ENCODE peak calls at places on chromosomes 2 and 18, in nine cellular contexts. V is iPS-NIHi11, H is T-cell, O is heart left ventricle, I is AG10803, G is lower lobe of right lung, U is memory B cell, J is NCI-H345, Y is amniotic stem cell. D is an unnamed sample.

GRCh38 chr18:2222270-2223185 is 348.8 kb downstream of the METTL4 start:
- DNase-seq in I (no peak), G (no peak), H (no peak), U (no peak), Y (no peak), O (no peak), V (no peak), J (no peak), D (no peak)

GRCh38 chr2:134075204-134075603 is 178.7 kb upstream of the MGAT5 start:
- DNase-seq in H (no peak), G (no peak), U (no peak), J (no peak), Y (no peak), I (no peak), V (no peak), O (no peak), D (no peak)

GRCh38 chr2:152166633-152167032 is 8.9 kb downstream of the STAM2 start:
- DNase-seq in U (no peak), I (peak; percentile 20), J (no peak), Y (peak; percentile 49), O (no peak), H (no peak), G (no peak), V (no peak), D (no peak)

GRCh38 chr2:3505771-3506170 is 13.6 kb downstream of the ADI1 start:
- DNase-seq in H (no peak), J (no peak), G (no peak), Y (no peak), I (no peak), U (no peak), O (no peak), V (no peak), D (no peak)

GRCh38 chr2:18536100-18536499 is 24.4 kb downstream of the RDH14 start:
- DNase-seq in I (peak; percentile 51), G (no peak), O (no peak), J (no peak), H (no peak), U (no peak), Y (no peak), V (no peak), D (no peak)

GRCh38 chr18:48979944-48980890 is 29.5 kb upstream of the SMAD7 start:
- DNase-seq in Y (no peak), V (no peak), O (no peak), U (no peak), I (peak; percentile 28), H (no peak), G (no peak), J (no peak), D (no peak)

GRCh38 chr2:156430978-156431358 is 5.2 kb upstream of the GPD2 start:
- DNase-seq in J (no peak), U (no peak), H (no peak), I (peak; percentile 63), Y (no peak), G (no peak), V (peak; percentile 20), O (no peak), D (no peak)

GRCh38 chr2:18611184-18611583 is 21.8 kb upstream of the NT5C1B start:
- DNase-seq in H (no peak), G (no peak), O (no peak), J (no peak), U (no peak), Y (no peak), V (no peak), I (no peak), D (no peak)

GRCh38 chr2:224948859-224949258 is 93.4 kb downstream of the DOCK10 start:
- DNase-seq in U (no peak), Y (peak; percentile 33), I (peak; percentile 58), O (no peak), V (no peak), H (no peak), G (no peak), J (no peak), D (no peak)

GRCh38 chr2:10369269-10370255 is 66.9 kb downstream of the HPCAL1 start:
- DNase-seq in G (peak; percentile 85), O (no peak), J (no peak), V (no peak), H (no peak), I (no peak), Y (no peak), U (no peak), D (no peak)

GRCh38 chr18:45449761-45450227 is 165.5 kb upstream of the SLC14A2 start:
- DNase-seq in V (no peak), Y (no peak), O (peak; percentile 26), I (peak; percentile 64), H (no peak), G (peak; percentile 49), U (no peak), J (peak; percentile 61), D (no peak)

GRCh38 chr18:66440433-66440832 is 163.5 kb downstream of the CDH19 start:
- DNase-seq in U (no peak), H (no peak), O (no peak), I (no peak), J (no peak), V (no peak), Y (no peak), G (peak; percentile 34), D (no peak)

GRCh38 chr18:58540381-58540943 is 88.4 kb downstream of the ALPK2 start:
- DNase-seq in H (no peak), Y (no peak), J (no peak), U (no peak), I (no peak), O (no peak), V (no peak), G (no peak), D (no peak)

GRCh38 chr2:25201265-25201664 is 32.9 kb upstream of the POMC start:
- DNase-seq in G (no peak), V (no peak), O (no peak), U (no peak), Y (no peak), I (no peak), J (no peak), H (no peak), D (no peak)

GRCh38 chr2:64296695-64297346 is 152.6 kb upstream of the PELI1 start:
- DNase-seq in I (no peak), U (no peak), H (no peak), J (no peak), O (no peak), G (no peak), Y (no peak), V (no peak), D (no peak)

GRCh38 chr18:79873449-79874110 is 75.8 kb downstream of the KCNG2 start:
- DNase-seq in V (peak; percentile 27), G (no peak), O (no peak), H (no peak), U (no peak), J (no peak), I (no peak), Y (no peak), D (no peak)

GRCh38 chr18:28408528-28408927 is 231.6 kb upstream of the CDH2 start:
- DNase-seq in I (no peak), O (no peak), Y (no peak), U (no peak), J (no peak), G (no peak), H (no peak), V (no peak), D (no peak)

GRCh38 chr2:38600242-38600891 is 2.4 kb downstream of the HNRNPLL start:
- DNase-seq in Y (no peak), I (peak; percentile 8), V (no peak), O (no peak), U (no peak), H (no peak), G (no peak), J (no peak), D (no peak)

GRCh38 chr2:219422944-219423534 is 4.9 kb downstream of the DES start:
- DNase-seq in U (no peak), O (no peak), G (no peak), H (no peak), I (no peak), V (no peak), Y (no peak), J (no peak), D (no peak)

GRCh38 chr2:170815746-170816498 is 765 bp upstream of the GAD1 start:
- DNase-seq in G (peak; percentile 68), V (peak; percentile 84), I (peak; percentile 24), Y (no peak), H (peak; percentile 45), U (peak; percentile 58), O (no peak), J (peak; percentile 91), D (peak; percentile 34)

GRCh38 chr2:172094319-172095145 is 8.2 kb downstream of the DLX2 start:
- DNase-seq in Y (no peak), G (peak; percentile 40), U (peak; percentile 28), I (no peak), J (no peak), H (no peak), O (no peak), V (peak; percentile 53), D (no peak)

GRCh38 chr18:62586148-62586774 is 63.4 kb downstream of the ZCCHC2 start:
- DNase-seq in U (peak; percentile 44), G (peak; percentile 77), Y (peak; percentile 52), V (peak; percentile 88), O (peak; percentile 80), H (peak; percentile 18), J (peak; percentile 45), I (peak; percentile 65), D (peak; percentile 36)

GRCh38 chr2:195863121-195863520 is 205.5 kb downstream of the DNAH7 start:
- DNase-seq in J (no peak), V (no peak), H (no peak), O (no peak), Y (no peak), G (no peak), U (no peak), I (no peak), D (no peak)

D was measured in T-helper 17 cell.